ENCODE peak calls at places on chromosomes 16 and 17, in five cellular contexts. One of them, this sample, is unnamed.

GRCh38 chr16:56301391-56301850 is 110.1 kb downstream of the GNAO1 start:
- DNase-seq in hepatocyte: no peak
- DNase-seq in posterior cingulate gyrus: peak; percentile 88
- DNase-seq in B cell: no peak
- DNase-seq in EL: peak; percentile 47
- DNase-seq in this sample: peak; percentile 46

GRCh38 chr17:29444589-29444988 is 54.4 kb downstream of the TAOK1 start:
- DNase-seq in hepatocyte: no peak
- DNase-seq in EL: peak; percentile 56
- DNase-seq in posterior cingulate gyrus: no peak
- DNase-seq in B cell: no peak
- DNase-seq in this sample: peak; percentile 71

GRCh38 chr17:44464037-44464436 is 39.2 kb downstream of the GPATCH8 start:
- DNase-seq in EL: peak; percentile 37
- DNase-seq in hepatocyte: no peak
- DNase-seq in posterior cingulate gyrus: no peak
- DNase-seq in B cell: no peak
- DNase-seq in this sample: peak; percentile 12

GRCh38 chr16:53878216-53878615 is 174.3 kb downstream of the FTO start:
- DNase-seq in posterior cingulate gyrus: no peak
- DNase-seq in B cell: no peak
- DNase-seq in EL: no peak
- DNase-seq in hepatocyte: no peak
- DNase-seq in this sample: no peak

GRCh38 chr17:48003686-48004120 is 32.8 kb downstream of the CDK5RAP3 start:
- DNase-seq in EL: no peak
- DNase-seq in hepatocyte: no peak
- DNase-seq in B cell: no peak
- DNase-seq in posterior cingulate gyrus: no peak
- DNase-seq in this sample: no peak

GRCh38 chr16:49458221-49458620 is 84.6 kb downstream of the C16orf78 start:
- DNase-seq in posterior cingulate gyrus: no peak
- DNase-seq in EL: no peak
- DNase-seq in hepatocyte: no peak
- DNase-seq in B cell: no peak
- DNase-seq in this sample: no peak

GRCh38 chr16:2952679-2953078 is 11.4 kb upstream of the KREMEN2 start:
- DNase-seq in B cell: no peak
- DNase-seq in posterior cingulate gyrus: no peak
- DNase-seq in EL: no peak
- DNase-seq in hepatocyte: no peak
- DNase-seq in this sample: no peak

GRCh38 chr17:8369944-8370343 is 6.6 kb downstream of the KRABD2 start:
- DNase-seq in EL: no peak
- DNase-seq in B cell: no peak
- DNase-seq in hepatocyte: no peak
- DNase-seq in posterior cingulate gyrus: no peak
- DNase-seq in this sample: no peak

GRCh38 chr16:14613991-14614390 is 16.1 kb downstream of the PARN start:
- DNase-seq in hepatocyte: no peak
- DNase-seq in posterior cingulate gyrus: no peak
- DNase-seq in B cell: no peak
- DNase-seq in EL: no peak
- DNase-seq in this sample: no peak

This sample was measured in ELR.